ENCODE peak calls at places on chromosomes 1 and 21, in seven cellular contexts. V is effector CD4-positive, alpha-beta T cell; M is activated CD4-positive, alpha-beta T cell treated with anti-CD3 and anti-CD28 coated beads, Interleukin-2, amount 50 U/mL, for 4 hours; Q is cardiac muscle cell; O is activated CD8-positive, alpha-beta memory T cell treated with anti-CD3 and anti-CD28 coated beads for 48 hours; X is astrocyte of the hippocampus; H is NCI-H2029 treated with DMSO at 0.1 percent for 48 hours. T is an unnamed sample.

GRCh38 chr1:177786346-177786745 is 183.5 kb downstream of the SEC16B start:
- DNase-seq in O (no peak), V (no peak), X (no peak), M (no peak), H (no peak), Q (no peak), T (no peak)

GRCh38 chr1:70140343-70140742 is 65.0 kb downstream of the LRRC40 start:
- DNase-seq in O (no peak), M (no peak), V (no peak), X (peak; percentile 32), Q (no peak), H (no peak), T (no peak)

GRCh38 chr21:43645414-43645891 is 13.8 kb downstream of the HSF2BP start:
- DNase-seq in X (peak; percentile 86), V (no peak), Q (peak; percentile 71), M (no peak), O (no peak), H (no peak), T (peak; percentile 59)

GRCh38 chr1:227343727-227344551 is 25.6 kb upstream of the CDC42BPA start:
- DNase-seq in O (no peak), V (no peak), X (peak; percentile 39), M (no peak), H (no peak), Q (no peak), T (peak; percentile 85)

GRCh38 chr1:171140466-171140865 is 44.6 kb upstream of the FMO2 start:
- DNase-seq in O (no peak), H (no peak), M (no peak), V (no peak), X (no peak), Q (no peak), T (no peak)

GRCh38 chr1:203295796-203296195 is 9.5 kb upstream of the BTG2 start:
- DNase-seq in M (no peak), O (no peak), X (no peak), V (no peak), Q (no peak), H (no peak), T (no peak)

GRCh38 chr1:212615092-212615470 is 6.5 kb downstream of the ATF3 start:
- DNase-seq in H (no peak), V (no peak), M (no peak), Q (no peak), X (no peak), O (no peak), T (no peak)

GRCh38 chr1:93841771-93842170 is 37.2 kb downstream of the DNTTIP2 start:
- DNase-seq in M (no peak), O (no peak), X (no peak), Q (no peak), H (no peak), V (no peak), T (no peak)

GRCh38 chr1:110150330-110151174 is at the start of gene SLC6A17:
- DNase-seq in X (peak; percentile 60), Q (peak; percentile 46), O (peak; percentile 41), M (no peak), H (no peak), V (no peak), T (no peak)

GRCh38 chr1:94383966-94384408 is 34.2 kb upstream of the ABCD3 start:
- DNase-seq in X (peak; percentile 66), H (no peak), V (no peak), O (no peak), Q (no peak), M (no peak), T (peak; percentile 100)